ENCODE peak calls at places on chromosomes 12 and 14, in ten cellular contexts. C is dorsolateral prefrontal cortex; J is CD8-positive, alpha-beta T cell; E is ovary; F is H9; G is tibial artery; P is IMR-90; M is testis; X is cardiac muscle cell; L is prostate gland. Y is an unnamed sample. For H3K27me3, the result is how much of the 10 kb centered on the place peaks cover.

GRCh38 chr12:11780521-11781101 is 131.1 kb downstream of the ETV6 start:
- DNase-seq in C (no peak), J (no peak), E (no peak), F (no peak), G (no peak), P (no peak), M (no peak), X (no peak), L (no peak), Y (no peak)

GRCh38 chr12:56206373-56207166 is 15.2 kb downstream of the RNF41 start:
- DNase-seq in C (no peak), J (peak), E (peak), F (peak), G (peak), P (peak), M (peak), X (peak), L (peak), Y (no peak)

GRCh38 chr14:78767436-78767835 is 597.3 kb downstream of the NRXN3 start:
- DNase-seq in C (no peak), J (no peak), E (no peak), F (no peak), G (no peak), P (no peak), M (no peak), X (no peak), L (no peak), Y (no peak)

GRCh38 chr12:132287391-132288238 is 41.8 kb downstream of the GALNT9 start:
- DNase-seq in C (peak), J (no peak), E (no peak), F (no peak), G (no peak), P (no peak), M (no peak), X (no peak), L (no peak), Y (no peak)

GRCh38 chr12:116155383-116155782 is 122.1 kb downstream of the MED13L start:
- DNase-seq in C (no peak), J (no peak), E (no peak), F (no peak), G (no peak), P (no peak), M (no peak), X (no peak), L (no peak), Y (no peak)

GRCh38 chr12:65305346-65305950 is 27.0 kb downstream of the MSRB3 start:
- DNase-seq in C (no peak), J (no peak), E (no peak), F (no peak), G (no peak), P (peak), M (no peak), X (no peak), L (no peak), Y (no peak)

GRCh38 chr14:43540948-43541347 is 966.1 kb downstream of the FSCB start:
- DNase-seq in C (no peak), J (no peak), E (no peak), F (peak), G (no peak), P (no peak), M (no peak), X (peak), L (no peak), Y (no peak)

GRCh38 chr14:105465209-105466031 is 9.2 kb upstream of the CRIP2 start:
- DNase-seq in C (no peak), J (no peak), E (no peak), F (peak), G (no peak), P (no peak), M (no peak), X (peak), L (no peak), Y (no peak)

GRCh38 chr12:103780992-103781391 is 60.0 kb downstream of the NT5DC3 start:
- DNase-seq in C (no peak), J (no peak), E (no peak), F (no peak), G (no peak), P (no peak), M (no peak), X (no peak), L (no peak), Y (no peak)

GRCh38 chr14:94600148-94600545 is 12.0 kb upstream of the SERPINA3 start:
- DNase-seq in C (no peak), J (no peak), E (peak), F (no peak), G (no peak), P (no peak), M (no peak), X (no peak), L (no peak), Y (no peak)

GRCh38 chr12:122965356-122965755 is 907 bp downstream of the ABCB9 start:
- DNase-seq in C (no peak), J (no peak), E (no peak), F (no peak), G (peak), P (no peak), M (no peak), X (no peak), L (no peak), Y (no peak)

GRCh38 chr12:107092669-107093546 is 441 bp downstream of the CRY1 start:
- DNase-seq in C (peak), J (peak), E (peak), F (peak), G (no peak), P (no peak), M (peak), X (peak), L (peak), Y (peak)

GRCh38 chr12:114625294-114625851 is 58.6 kb downstream of the TBX3 start:
- DNase-seq in C (no peak), J (peak), E (peak), F (peak), G (no peak), P (peak), M (peak), X (peak), L (peak), Y (peak)

GRCh38 chr14:30283822-30284446 is 275.0 kb upstream of the G2E3 start:
- DNase-seq in C (no peak), J (no peak), E (no peak), F (peak), G (no peak), P (peak), M (peak), X (peak), L (no peak), Y (no peak)

GRCh38 chr12:111298583-111299436 is 70.1 kb downstream of the PHETA1 start:
- DNase-seq in C (peak), J (peak), E (peak), F (peak), G (no peak), P (peak), M (peak), X (peak), L (peak), Y (peak)

GRCh38 chr14:94485944-94486841 is 10.2 kb upstream of the SERPINA9 start:
- DNase-seq in C (no peak), J (peak), E (peak), F (peak), G (no peak), P (peak), M (peak), X (peak), L (peak), Y (peak)

GRCh38 chr12:64665506-64665905 is 55.2 kb downstream of the RASSF3 start:
- DNase-seq in C (no peak), J (peak), E (no peak), F (peak), G (no peak), P (no peak), M (no peak), X (no peak), L (no peak), Y (no peak)

GRCh38 chr14:75877292-75877691 is 104.5 kb downstream of the TGFB3 start:
- DNase-seq in C (no peak), J (no peak), E (no peak), F (no peak), G (no peak), P (peak), M (no peak), X (no peak), L (no peak), Y (no peak)

GRCh38 chr14:57732886-57733285 is 133.0 kb downstream of the SLC35F4 start:
- DNase-seq in C (no peak), J (no peak), E (no peak), F (no peak), G (no peak), P (no peak), M (no peak), X (no peak), L (no peak), Y (no peak)

GRCh38 chr12:70744133-70744532 is 106.9 kb upstream of the PTPRB start:
- DNase-seq in C (no peak), J (no peak), E (no peak), F (no peak), G (no peak), P (no peak), M (no peak), X (no peak), L (no peak), Y (no peak)

GRCh38 chr12:122215789-122216188 is 10.1 kb downstream of the DIABLO start:
- DNase-seq in C (no peak), J (no peak), E (no peak), F (no peak), G (no peak), P (peak), M (no peak), X (no peak), L (no peak), Y (no peak)

GRCh38 chr12:42504049-42504448 is 85.5 kb downstream of the PRICKLE1 start:
- DNase-seq in C (no peak), J (no peak), E (no peak), F (no peak), G (no peak), P (peak), M (peak), X (peak), L (no peak), Y (no peak)

GRCh38 chr12:42474391-42474790 is 115.2 kb downstream of the PRICKLE1 start:
- DNase-seq in C (no peak), J (no peak), E (no peak), F (no peak), G (no peak), P (peak), M (no peak), X (no peak), L (no peak), Y (no peak)

GRCh38 chr14:24911324-24912095 is 138.4 kb downstream of the STXBP6 start:
- DNase-seq in C (no peak), J (no peak), E (no peak), F (no peak), G (no peak), P (peak), M (peak), X (no peak), L (no peak), Y (no peak)

GRCh38 chr12:18074001-18074400 is 16.0 kb downstream of the RERGL start:
- DNase-seq in C (no peak), J (no peak), E (no peak), F (no peak), G (no peak), P (no peak), M (no peak), X (no peak), L (no peak), Y (no peak)

GRCh38 chr14:34052658-34053014 is 101.8 kb upstream of the EGLN3 start:
- DNase-seq in C (no peak), J (no peak), E (no peak), F (peak), G (no peak), P (no peak), M (no peak), X (no peak), L (no peak), Y (no peak)

GRCh38 chr12:31591308-31591901 is 469 bp upstream of the DENND5B start:
- DNase-seq in C (no peak), J (no peak), E (peak), F (peak), G (no peak), P (no peak), M (peak), X (peak), L (peak), Y (no peak)

GRCh38 chr12:3809357-3810015 is 56.6 kb upstream of the CRACR2A start:
- DNase-seq in C (no peak), J (no peak), E (no peak), F (no peak), G (no peak), P (no peak), M (no peak), X (no peak), L (peak), Y (no peak)

GRCh38 chr12:7354521-7354920 is 50.6 kb downstream of the ACSM4 start:
- DNase-seq in C (no peak), J (no peak), E (no peak), F (no peak), G (no peak), P (no peak), M (no peak), X (no peak), L (no peak), Y (no peak)

GRCh38 chr12:100473050-100473715 is 483 bp upstream of the NR1H4 start:
- DNase-seq in C (no peak), J (no peak), E (no peak), F (no peak), G (no peak), P (no peak), M (no peak), X (no peak), L (no peak), Y (no peak)

GRCh38 chr12:5102261-5102789 is 58.6 kb downstream of the KCNA5 start:
- DNase-seq in C (no peak), J (no peak), E (no peak), F (no peak), G (no peak), P (peak), M (no peak), X (no peak), L (no peak), Y (no peak)

GRCh38 chr14:59107819-59108218 is 80.6 kb upstream of the DAAM1 start:
- DNase-seq in C (no peak), J (no peak), E (no peak), F (no peak), G (no peak), P (no peak), M (no peak), X (no peak), L (no peak), Y (no peak)

GRCh38 chr12:108573310-108573709 is 10.9 kb downstream of the ISCU start:
- DNase-seq in C (no peak), J (no peak), E (no peak), F (no peak), G (no peak), P (no peak), M (peak), X (no peak), L (no peak), Y (no peak)

GRCh38 chr12:120328228-120328627 is 649 bp upstream of the PLA2G1B start:
- DNase-seq in C (no peak), J (no peak), E (no peak), F (no peak), G (no peak), P (no peak), M (no peak), X (no peak), L (no peak), Y (no peak)
- H3K27ac ChIP-seq in C (no peak), J (no peak), E (no peak), F (no peak), G (no peak), P (no peak), M (no peak), X (no peak), L (no peak), Y (no peak)

GRCh38 chr12:113456199-113456598 is 15.5 kb downstream of the LHX5 start:
- DNase-seq in C (no peak), J (no peak), E (no peak), F (no peak), G (no peak), P (no peak), M (no peak), X (no peak), L (no peak), Y (no peak)
- H3K27me3 ChIP-seq in C (under half), J (under half), E (under half), F (under half), G (under half), P (under half), M (under half), X (half or more), L (under half), Y (under half)

GRCh38 chr14:102213984-102214658 is 74.4 kb downstream of the WDR20 start:
- DNase-seq in C (no peak), J (no peak), E (no peak), F (no peak), G (peak), P (no peak), M (no peak), X (no peak), L (no peak), Y (no peak)
- TF ChIP-seq CTCF in C (no peak), J (no peak), E (no peak), F (peak), G (no peak), P (peak), M (no peak), X (peak), L (no peak), Y (no peak)

DNA sequence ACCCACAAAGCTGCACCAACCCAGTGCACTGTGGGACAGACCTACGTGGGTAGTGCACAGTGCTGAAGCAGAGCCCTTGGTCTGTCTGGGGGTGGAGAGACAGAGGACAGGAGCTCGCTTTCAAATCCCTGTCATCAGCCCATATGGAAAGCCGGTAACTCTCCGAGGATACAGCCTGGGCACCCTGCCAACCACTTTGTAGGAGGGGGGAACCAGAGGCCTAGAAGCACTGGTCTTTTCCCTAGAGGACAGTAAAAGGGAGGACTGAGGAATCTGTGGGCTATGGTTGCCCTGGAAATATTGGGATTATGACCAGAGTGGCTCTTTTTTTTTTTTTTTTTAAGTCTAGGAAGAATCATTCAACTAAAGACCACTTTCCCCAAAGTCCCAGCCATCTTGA is 74.3 kb downstream of the MAP3K9 start:
- DNase-seq in C (no peak), J (no peak), E (no peak), F (no peak), G (no peak), P (no peak), M (no peak), X (peak), L (no peak), Y (no peak)
- H3K27ac ChIP-seq in C (no peak), J (no peak), E (no peak), F (no peak), G (no peak), P (no peak), M (no peak), X (no peak), L (no peak), Y (no peak)

GRCh38 chr14:69481815-69482568 is 2.5 kb upstream of the PLEKHD1 start:
- DNase-seq in C (no peak), J (no peak), E (no peak), F (no peak), G (no peak), P (no peak), M (no peak), X (no peak), L (no peak), Y (no peak)
- H3K27me3 ChIP-seq in C (under half), J (under half), E (under half), F (under half), G (under half), P (half or more), M (under half), X (half or more), L (under half), Y (under half)

DNA sequence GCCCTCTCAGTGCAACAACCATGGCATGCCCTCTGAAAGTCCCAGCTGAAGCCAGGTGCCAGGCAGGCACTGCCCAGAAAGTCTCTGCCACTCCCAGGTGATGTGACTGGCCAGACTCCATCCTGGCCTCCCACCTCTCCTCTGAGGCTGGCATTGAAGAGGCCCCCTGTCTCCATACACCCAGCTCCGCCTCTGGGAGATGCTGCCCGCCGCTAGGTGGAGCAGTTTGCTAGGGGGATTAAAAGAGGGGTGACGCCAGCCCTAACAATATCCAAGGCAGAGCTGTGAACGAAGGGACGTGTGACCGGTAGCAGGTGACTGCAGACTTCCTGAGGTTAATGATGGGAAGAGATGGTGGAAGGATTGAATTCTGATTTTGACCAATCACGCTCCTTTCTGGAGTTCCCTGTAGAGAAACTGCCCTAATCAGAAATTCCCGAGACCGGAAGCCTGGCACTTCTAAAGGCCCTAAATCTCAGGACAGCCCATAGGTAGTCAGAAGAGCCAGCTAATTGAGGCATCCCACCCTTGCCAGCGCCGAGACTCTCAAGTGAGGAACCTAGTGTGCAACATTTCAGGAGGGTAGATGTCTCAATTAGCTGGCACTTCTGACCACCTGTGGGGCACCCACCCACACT is 8.3 kb upstream of the PLEK2 start:
- DNase-seq in C (no peak), J (peak), E (no peak), F (peak), G (no peak), P (no peak), M (no peak), X (no peak), L (no peak), Y (peak)
- TF ChIP-seq CTCF in C (no peak), J (peak), E (no peak), F (peak), G (no peak), P (peak), M (peak), X (peak), L (no peak), Y (peak)

GRCh38 chr14:99563749-99564129 is 40.3 kb downstream of the CCDC85C start:
- DNase-seq in C (no peak), J (no peak), E (no peak), F (no peak), G (no peak), P (no peak), M (no peak), X (no peak), L (no peak), Y (no peak)
- H3K27ac ChIP-seq in C (no peak), J (no peak), E (no peak), F (no peak), G (peak), P (no peak), M (no peak), X (peak), L (peak), Y (no peak)

GRCh38 chr14:77204457-77204796 is 22.8 kb downstream of the TMEM63C start:
- DNase-seq in C (peak), J (no peak), E (no peak), F (no peak), G (no peak), P (no peak), M (no peak), X (no peak), L (peak), Y (no peak)
- H3K27me3 ChIP-seq in C (under half), J (under half), E (under half), F (under half), G (under half), P (under half), M (under half), X (under half), L (under half), Y (under half)

GRCh38 chr12:71754461-71755145 is at the start of gene RAB21:
- DNase-seq in C (peak), J (peak), E (peak), F (peak), G (peak), P (peak), M (peak), X (peak), L (peak), Y (peak)
- TF ChIP-seq CTCF in C (peak), J (peak), E (peak), F (no peak), G (peak), P (peak), M (peak), X (peak), L (peak), Y (peak)

GRCh38 chr12:1373887-1374286 is 220.5 kb downstream of the FBXL14 start:
- DNase-seq in C (no peak), J (no peak), E (no peak), F (no peak), G (no peak), P (peak), M (no peak), X (no peak), L (no peak), Y (no peak)
- H3K27ac ChIP-seq in C (no peak), J (no peak), E (no peak), F (no peak), G (no peak), P (peak), M (no peak), X (peak), L (no peak), Y (no peak)